ENCODE peak calls at places on chromosomes 4 and X, in seven cellular contexts. E is occipital lobe; R is stimulated activated CD4-positive, alpha-beta T cell treated with anti-CD3 and anti-CD28 coated beads, Interleukin-2, amount 100 ng/mL, for 48 hours; U is sciatic nerve; Y is mucosa of gallbladder; Z is WERI-Rb-1; K is pancreas. P is an unnamed sample.

GRCh38 chr4:116427666-116428065 is 657.7 kb downstream of the TRAM1L1 start:
- DNase-seq in E (no peak), R (no peak), U (no peak), Y (no peak), Z (no peak), K (no peak), P (no peak)

GRCh38 chrX:47204970-47205369 is 11.3 kb downstream of the UBA1 start:
- DNase-seq in E (no peak), R (no peak), U (no peak), Y (no peak), Z (peak), K (no peak), P (no peak)

GRCh38 chrX:115378471-115378870 is 89.0 kb downstream of the LUZP4 start:
- DNase-seq in E (no peak), R (no peak), U (no peak), Y (no peak), Z (no peak), K (no peak), P (no peak)

GRCh38 chrX:23062359-23062758 is 62.6 kb downstream of the DDX53 start:
- DNase-seq in E (no peak), R (no peak), U (no peak), Y (no peak), Z (no peak), K (no peak), P (no peak)

GRCh38 chr4:119025440-119025839 is 110.2 kb upstream of the MYOZ2 start:
- DNase-seq in E (no peak), R (no peak), U (no peak), Y (no peak), Z (no peak), K (no peak), P (peak)

GRCh38 chr4:120830204-120830603 is 92.3 kb downstream of the PRDM5 start:
- DNase-seq in E (no peak), R (no peak), U (no peak), Y (no peak), Z (no peak), K (no peak), P (no peak)

GRCh38 chr4:180598281-180598680 is 1644.9 kb upstream of the TENM3 start:
- DNase-seq in E (no peak), R (no peak), U (no peak), Y (no peak), Z (no peak), K (no peak), P (no peak)

GRCh38 chr4:40553995-40554394 is 75.7 kb downstream of the RBM47 start:
- DNase-seq in E (no peak), R (no peak), U (no peak), Y (no peak), Z (no peak), K (no peak), P (no peak)

GRCh38 chr4:87219648-87220093 is 747 bp downstream of the KLHL8 start:
- DNase-seq in E (peak), R (peak), U (peak), Y (peak), Z (peak), K (no peak), P (peak)

GRCh38 chr4:2817701-2818350 is 24.9 kb downstream of the SH3BP2 start:
- DNase-seq in E (no peak), R (no peak), U (no peak), Y (no peak), Z (peak), K (peak), P (peak)

GRCh38 chr4:16262188-16262587 is 35.9 kb upstream of the TAPT1 start:
- DNase-seq in E (no peak), R (no peak), U (no peak), Y (no peak), Z (no peak), K (no peak), P (no peak)

GRCh38 chr4:186765673-186766546 is 42.3 kb upstream of the FAT1 start:
- DNase-seq in E (no peak), R (no peak), U (no peak), Y (peak), Z (no peak), K (no peak), P (peak)

GRCh38 chr4:87589531-87589930 is 18.8 kb upstream of the DSPP start:
- DNase-seq in E (no peak), R (no peak), U (no peak), Y (no peak), Z (no peak), K (no peak), P (no peak)

GRCh38 chrX:137565318-137565904 is 516 bp upstream of the ZIC3 start:
- DNase-seq in E (no peak), R (no peak), U (no peak), Y (no peak), Z (no peak), K (no peak), P (no peak)

GRCh38 chrX:10725071-10725470 is 104.7 kb upstream of the MID1 start:
- DNase-seq in E (no peak), R (no peak), U (no peak), Y (no peak), Z (no peak), K (no peak), P (no peak)